ENCODE peak calls at places on chromosome 2, in six cellular contexts. R, C, H, M, N and S are unnamed samples.

GRCh38 chr2:39124770-39125075 is 3.9 kb upstream of the SOS1 start:
- DNase-seq in H (peak; percentile 36), N (no peak), M (no peak), C (no peak), R (no peak), S (no peak)

GRCh38 chr2:174485763-174486613 is 841 bp downstream of the GPR155 start:
- DNase-seq in C (no peak), N (peak; percentile 12), H (peak; percentile 50), R (no peak), M (no peak), S (peak; percentile 41)

GRCh38 chr2:147463881-147464520 is 380.8 kb upstream of the ACVR2A start:
- DNase-seq in N (no peak), H (no peak), M (no peak), R (no peak), C (no peak), S (no peak)

GRCh38 chr2:233147136-233147828 is 87.1 kb downstream of the INPP5D start:
- DNase-seq in C (no peak), H (no peak), N (no peak), R (no peak), M (no peak), S (no peak)

GRCh38 chr2:147013696-147014392 is 831.0 kb upstream of the ACVR2A start:
- DNase-seq in N (no peak), H (no peak), R (no peak), C (no peak), M (no peak), S (no peak)

GRCh38 chr2:40416486-40416885 is 35.4 kb downstream of the SLC8A1 start:
- DNase-seq in R (no peak), N (no peak), C (no peak), H (no peak), M (no peak), S (no peak)

GRCh38 chr2:166917433-166917832 is 29.2 kb downstream of the XIRP2 start:
- DNase-seq in R (no peak), H (no peak), C (no peak), M (no peak), N (no peak), S (no peak)

GRCh38 chr2:197884252-197884651 is 79.9 kb downstream of the PLCL1 start:
- DNase-seq in R (no peak), H (no peak), N (no peak), C (no peak), M (no peak), S (no peak)

GRCh38 chr2:216752855-216753505 is 57.6 kb upstream of the IGFBP5 start:
- DNase-seq in H (no peak), N (no peak), M (no peak), C (no peak), R (no peak), S (no peak)

GRCh38 chr2:112588611-112589045 is 4.2 kb downstream of the CHCHD5 start:
- DNase-seq in C (no peak), N (no peak), R (no peak), M (no peak), H (no peak), S (no peak)

GRCh38 chr2:128797533-128797932 is 478.9 kb upstream of the HS6ST1 start:
- DNase-seq in M (no peak), N (no peak), C (no peak), H (no peak), R (no peak), S (no peak)

GRCh38 chr2:120701096-120701860 is 34.4 kb upstream of the GLI2 start:
- DNase-seq in N (no peak), M (no peak), C (no peak), R (no peak), H (no peak), S (no peak)

GRCh38 chr2:72963423-72964145 is 46.3 kb downstream of the EMX1 start:
- DNase-seq in R (no peak), M (no peak), H (no peak), N (no peak), C (no peak), S (no peak)

GRCh38 chr2:3574155-3574554 is 905 bp upstream of the RPS7 start:
- DNase-seq in H (no peak), C (no peak), M (no peak), R (no peak), N (no peak), S (no peak)

GRCh38 chr2:239298126-239298804 is 102.6 kb downstream of the HDAC4 start:
- DNase-seq in M (no peak), H (peak; percentile 91), N (peak; percentile 82), R (peak; percentile 72), C (no peak), S (no peak)

GRCh38 chr2:222452422-222452950 is 28.1 kb downstream of the SGPP2 start:
- DNase-seq in C (no peak), H (no peak), M (no peak), R (no peak), N (no peak), S (no peak)

GRCh38 chr2:72438364-72438763 is 290.7 kb upstream of the CYP26B1 start:
- DNase-seq in N (no peak), H (no peak), M (no peak), R (no peak), C (no peak), S (no peak)

GRCh38 chr2:46971914-46972313 is 56.3 kb upstream of the MCFD2 start:
- DNase-seq in R (no peak), C (no peak), H (no peak), M (no peak), N (no peak), S (no peak)

GRCh38 chr2:127400897-127401756 is 13.4 kb upstream of the MAP3K2 start:
- DNase-seq in H (no peak), C (no peak), M (no peak), N (no peak), R (no peak), S (no peak)

GRCh38 chr2:32836961-32837360 is 109.8 kb upstream of the LTBP1 start:
- DNase-seq in N (no peak), H (no peak), C (no peak), R (no peak), M (no peak), S (no peak)

GRCh38 chr2:2260691-2261268 is 70.3 kb downstream of the MYT1L start:
- DNase-seq in H (no peak), N (no peak), M (no peak), C (no peak), R (no peak), S (no peak)

GRCh38 chr2:174246944-174247381 is 1.4 kb downstream of the OLA1 start:
- DNase-seq in N (no peak), C (no peak), R (no peak), H (no peak), M (no peak), S (no peak)

GRCh38 chr2:121521359-121521758 is 9.3 kb upstream of the RNU4ATAC start:
- DNase-seq in M (no peak), N (no peak), H (no peak), R (no peak), C (no peak), S (peak; percentile 23)